ENCODE peak calls at places on chromosomes 13 and 19, in seven cellular contexts. G is K562, A is HL-60, X is GM23338, V is stomach, T is suprapubic skin, W is transverse colon. Q is an unnamed sample.

GRCh38 chr13:112204881-112205327 is 138.0 kb downstream of the SOX1 start:
- DNase-seq in G (no peak), A (no peak), X (peak; percentile 75), V (no peak), T (no peak), W (no peak), Q (no peak)

GRCh38 chr19:52535831-52536800 is 8.6 kb downstream of the ZNF808 start:
- DNase-seq in G (no peak), A (no peak), X (peak; percentile 97), V (peak; percentile 74), T (peak; percentile 93), W (peak; percentile 82), Q (peak; percentile 47)

GRCh38 chr13:66425741-66426140 is 804.4 kb downstream of the PCDH9 start:
- DNase-seq in G (no peak), A (no peak), X (no peak), V (no peak), T (no peak), W (no peak), Q (no peak)

GRCh38 chr19:14368011-14368513 is 13.2 kb upstream of the ADGRE5 start:
- DNase-seq in G (no peak), A (no peak), X (no peak), V (no peak), T (no peak), W (no peak), Q (no peak)

GRCh38 chr13:106275441-106276032 is 259.9 kb downstream of the EFNB2 start:
- DNase-seq in G (no peak), A (no peak), X (no peak), V (no peak), T (no peak), W (no peak), Q (no peak)

GRCh38 chr19:45150731-45151725 is 9.8 kb downstream of the NKPD1 start:
- DNase-seq in G (no peak), A (no peak), X (no peak), V (no peak), T (no peak), W (no peak), Q (peak; percentile 19)

GRCh38 chr13:66795636-66796035 is 434.5 kb downstream of the PCDH9 start:
- DNase-seq in G (no peak), A (no peak), X (no peak), V (no peak), T (no peak), W (no peak), Q (no peak)

GRCh38 chr19:39032164-39032918 is at the start of gene FBXO27:
- DNase-seq in G (peak; percentile 68), A (no peak), X (peak; percentile 96), V (no peak), T (peak; percentile 71), W (peak; percentile 10), Q (no peak)

GRCh38 chr13:80551650-80552497 is 210.9 kb upstream of the SPRY2 start:
- DNase-seq in G (peak; percentile 13), A (no peak), X (no peak), V (no peak), T (no peak), W (no peak), Q (no peak)

GRCh38 chr13:89688908-89689307 is 1658.6 kb upstream of the MIR17HG start:
- DNase-seq in G (no peak), A (no peak), X (no peak), V (no peak), T (no peak), W (no peak), Q (no peak)

GRCh38 chr13:30308548-30308947 is 1.2 kb upstream of the KATNAL1 start:
- DNase-seq in G (peak; percentile 44), A (peak; percentile 25), X (no peak), V (no peak), T (no peak), W (no peak), Q (no peak)
- TF ChIP-seq POLR2AphosphoS5 in G (no peak), A (no peak), X (no peak), V (no peak), T (no peak), W (no peak), Q (no peak)

GRCh38 chr13:99376132-99376531 is 68.9 kb upstream of the GPR183 start:
- DNase-seq in G (no peak), A (no peak), X (no peak), V (no peak), T (no peak), W (no peak), Q (no peak)
- TF ChIP-seq POLR2AphosphoS5 in G (no peak), A (no peak), X (no peak), V (no peak), T (no peak), W (no peak), Q (no peak)

GRCh38 chr19:3670796-3671679 is 29.2 kb downstream of the PIP5K1C start:
- DNase-seq in G (peak; percentile 83), A (no peak), X (no peak), V (peak; percentile 30), T (peak; percentile 80), W (peak; percentile 68), Q (peak; percentile 77)

GRCh38 chr19:3671680-3672574 is 28.3 kb downstream of the PIP5K1C start:
- DNase-seq in G (peak; percentile 68), A (no peak), X (no peak), V (no peak), T (no peak), W (no peak), Q (no peak)

GRCh38 chr19:3669616-3670257 is 30.5 kb downstream of the PIP5K1C start:
- DNase-seq in G (no peak), A (no peak), X (no peak), V (no peak), T (no peak), W (no peak), Q (no peak)

GRCh38 chr19:3669134-3669436 is 31.2 kb downstream of the PIP5K1C start:
- DNase-seq in G (no peak), A (no peak), X (no peak), V (no peak), T (no peak), W (no peak), Q (no peak)

GRCh38 chr19:3670258-3670795 is 29.9 kb downstream of the PIP5K1C start:
- DNase-seq in G (peak; percentile 83), A (no peak), X (no peak), V (peak; percentile 31), T (peak; percentile 85), W (peak; percentile 68), Q (no peak)
- TF ChIP-seq POLR2AphosphoS5 in G (no peak), A (no peak), X (no peak), V (peak; percentile 85), T (no peak), W (peak; percentile 88), Q (no peak)

GRCh38 chr19:1111641-1112253 is 8.0 kb downstream of the GPX4 start:
- DNase-seq in G (no peak), A (no peak), X (no peak), V (no peak), T (no peak), W (no peak), Q (no peak)

GRCh38 chr19:1109032-1109541 is 5.3 kb downstream of the GPX4 start:
- DNase-seq in G (no peak), A (no peak), X (no peak), V (no peak), T (no peak), W (no peak), Q (no peak)

GRCh38 chr19:1108291-1109031 is 4.7 kb downstream of the GPX4 start:
- DNase-seq in G (no peak), A (no peak), X (no peak), V (no peak), T (no peak), W (no peak), Q (no peak)

GRCh38 chr19:1110809-1111640 is 7.2 kb downstream of the GPX4 start:
- DNase-seq in G (no peak), A (no peak), X (no peak), V (no peak), T (no peak), W (no peak), Q (no peak)

GRCh38 chr19:1109697-1110671 is 6.2 kb downstream of the GPX4 start:
- DNase-seq in G (no peak), A (no peak), X (no peak), V (no peak), T (no peak), W (no peak), Q (no peak)
- TF ChIP-seq POLR2AphosphoS5 in G (no peak), A (no peak), X (no peak), V (no peak), T (no peak), W (no peak), Q (no peak)

DNA sequence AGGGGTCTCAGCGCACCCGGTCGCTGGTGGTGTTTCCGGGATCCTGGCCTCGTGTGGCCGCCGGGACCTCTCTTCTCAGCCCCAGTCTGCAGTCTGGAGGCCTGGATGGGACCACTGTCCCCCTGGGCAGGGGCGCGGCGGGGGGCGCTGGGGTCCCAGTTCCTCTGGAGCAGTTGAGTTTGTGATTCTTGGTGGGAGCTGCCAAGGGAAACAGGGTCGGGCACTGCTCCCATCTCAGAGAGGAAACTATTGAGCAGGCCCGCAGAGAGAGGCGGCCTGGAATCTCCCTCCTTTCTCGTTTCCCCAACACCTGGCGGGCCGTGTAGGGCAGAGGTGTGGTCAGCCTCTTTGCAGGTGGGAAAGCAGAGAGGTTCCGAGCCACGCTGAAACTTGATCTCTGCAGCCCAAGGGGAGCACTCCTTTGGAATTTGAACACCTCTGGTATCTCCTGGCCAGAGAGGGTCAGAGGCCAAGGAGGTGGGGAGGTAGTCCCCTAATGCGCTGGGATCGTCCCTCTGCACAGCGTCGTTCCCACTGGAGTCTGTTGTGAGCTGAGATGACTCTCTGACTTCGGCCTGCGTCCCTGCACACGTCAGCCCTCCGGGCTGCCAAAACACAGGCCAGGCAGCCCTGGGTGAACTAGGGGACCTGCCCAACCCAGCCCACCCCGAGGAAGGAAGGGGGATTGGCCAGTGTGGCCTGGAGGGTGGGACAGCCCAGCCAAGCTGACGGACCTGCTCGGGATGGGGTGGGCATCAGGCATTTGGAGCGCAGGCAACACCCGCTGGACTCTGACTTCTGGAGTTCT is 769 bp downstream of the PLEKHF1 start:
- DNase-seq in G (no peak), A (no peak), X (peak; percentile 90), V (peak; percentile 41), T (peak; percentile 81), W (peak; percentile 41), Q (no peak)
- TF ChIP-seq POLR2AphosphoS5 in G (no peak), A (no peak), X (no peak), V (peak; percentile 65), T (no peak), W (peak; percentile 56), Q (no peak)

Q was measured in GM12892.